ENCODE peak calls at places on chromosome 1, in four cellular contexts. One of them, this sample, is unnamed.
A peak's percentile ranks its signal among the peaks of the same experiment; 100 is the strongest.

GRCh38 chr1:23354260-23354659 is 10.2 kb upstream of the HNRNPR start:
- DNase-seq in GM12878: no peak
- DNase-seq in H1: no peak
- DNase-seq in HepG2: peak; percentile 16
- DNase-seq in this sample: no peak

GRCh38 chr1:86441581-86441980 is 17.6 kb downstream of the CLCA2 start:
- DNase-seq in GM12878: no peak
- DNase-seq in H1: no peak
- DNase-seq in HepG2: no peak
- DNase-seq in this sample: no peak

GRCh38 chr1:12047120-12047876 is 15.8 kb upstream of the TNFRSF8 start:
- DNase-seq in GM12878: peak; percentile 94
- DNase-seq in H1: no peak
- DNase-seq in HepG2: no peak
- DNase-seq in this sample: no peak

GRCh38 chr1:203929741-203930309 is 68.4 kb downstream of the SNRPE start:
- DNase-seq in GM12878: no peak
- DNase-seq in H1: no peak
- DNase-seq in HepG2: no peak
- DNase-seq in this sample: no peak

GRCh38 chr1:229237320-229237719 is 33.6 kb upstream of the RAB4A start:
- DNase-seq in GM12878: no peak
- DNase-seq in H1: peak; percentile 30
- DNase-seq in HepG2: no peak
- DNase-seq in this sample: no peak

GRCh38 chr1:159831696-159832225 is 5.1 kb downstream of the SLAMF8 start:
- DNase-seq in GM12878: no peak
- DNase-seq in H1: no peak
- DNase-seq in HepG2: no peak
- DNase-seq in this sample: peak; percentile 32

GRCh38 chr1:9700340-9700739 is 48.8 kb downstream of the PIK3CD start:
- DNase-seq in GM12878: no peak
- DNase-seq in H1: no peak
- DNase-seq in HepG2: no peak
- DNase-seq in this sample: no peak

GRCh38 chr1:86356247-86356646 is 39.9 kb downstream of the ODF2L start:
- DNase-seq in GM12878: no peak
- DNase-seq in H1: no peak
- DNase-seq in HepG2: no peak
- DNase-seq in this sample: no peak

GRCh38 chr1:117589531-117589930 is 16.3 kb upstream of the TENT5C start:
- DNase-seq in GM12878: no peak
- DNase-seq in H1: no peak
- DNase-seq in HepG2: no peak
- DNase-seq in this sample: no peak

GRCh38 chr1:24989082-24989481 is 59.0 kb upstream of the RUNX3 start:
- DNase-seq in GM12878: no peak
- DNase-seq in H1: no peak
- DNase-seq in HepG2: no peak
- DNase-seq in this sample: no peak

GRCh38 chr1:14071581-14071980 is 371.6 kb downstream of the PRDM2 start:
- DNase-seq in GM12878: no peak
- DNase-seq in H1: no peak
- DNase-seq in HepG2: no peak
- DNase-seq in this sample: no peak

GRCh38 chr1:62508187-62508758 is 71.4 kb downstream of the USP1 start:
- DNase-seq in GM12878: peak; percentile 9
- DNase-seq in H1: no peak
- DNase-seq in HepG2: peak; percentile 48
- DNase-seq in this sample: peak; percentile 33

GRCh38 chr1:17599301-17600300 is 60.1 kb downstream of the ARHGEF10L start:
- DNase-seq in GM12878: no peak
- DNase-seq in H1: no peak
- DNase-seq in HepG2: no peak
- DNase-seq in this sample: no peak

GRCh38 chr1:227934476-227935313 is 13.0 kb downstream of the WNT9A start:
- DNase-seq in GM12878: no peak
- DNase-seq in H1: no peak
- DNase-seq in HepG2: peak; percentile 27
- DNase-seq in this sample: no peak

GRCh38 chr1:173318788-173319187 is 111.7 kb upstream of the TNFSF4 start:
- DNase-seq in GM12878: no peak
- DNase-seq in H1: no peak
- DNase-seq in HepG2: no peak
- DNase-seq in this sample: no peak

GRCh38 chr1:220876511-220877347 is 2.5 kb upstream of the HLX start:
- DNase-seq in GM12878: no peak
- DNase-seq in H1: peak; percentile 73
- DNase-seq in HepG2: no peak
- DNase-seq in this sample: peak; percentile 60

GRCh38 chr1:13624526-13624925 is 40.9 kb downstream of the PDPN start:
- DNase-seq in GM12878: no peak
- DNase-seq in H1: no peak
- DNase-seq in HepG2: no peak
- DNase-seq in this sample: no peak

GRCh38 chr1:109791495-109792040 is 27.8 kb upstream of the EPS8L3 start:
- DNase-seq in GM12878: no peak
- DNase-seq in H1: no peak
- DNase-seq in HepG2: no peak
- DNase-seq in this sample: no peak

GRCh38 chr1:10696977-10697376 is 99.5 kb downstream of the CASZ1 start:
- DNase-seq in GM12878: no peak
- DNase-seq in H1: no peak
- DNase-seq in HepG2: no peak
- DNase-seq in this sample: no peak

GRCh38 chr1:62423580-62424242 is 13.1 kb upstream of the USP1 start:
- DNase-seq in GM12878: no peak
- DNase-seq in H1: no peak
- DNase-seq in HepG2: peak; percentile 92
- DNase-seq in this sample: no peak

GRCh38 chr1:187129132-187129531 is 300.4 kb downstream of the PLA2G4A start:
- DNase-seq in GM12878: no peak
- DNase-seq in H1: no peak
- DNase-seq in HepG2: no peak
- DNase-seq in this sample: no peak

GRCh38 chr1:229161740-229162139 is 109.2 kb upstream of the RAB4A start:
- DNase-seq in GM12878: no peak
- DNase-seq in H1: no peak
- DNase-seq in HepG2: no peak
- DNase-seq in this sample: no peak

GRCh38 chr1:27513521-27513920 is 23.6 kb upstream of the WASF2 start:
- DNase-seq in GM12878: no peak
- DNase-seq in H1: no peak
- DNase-seq in HepG2: no peak
- DNase-seq in this sample: no peak

GRCh38 chr1:161019767-161020572 is 982 bp downstream of the F11R start:
- DNase-seq in GM12878: no peak
- DNase-seq in H1: no peak
- DNase-seq in HepG2: no peak
- DNase-seq in this sample: no peak

GRCh38 chr1:186482661-186483255 is 21.8 kb upstream of the PDC start:
- DNase-seq in GM12878: peak; percentile 31
- DNase-seq in H1: peak; percentile 85
- DNase-seq in HepG2: peak; percentile 47
- DNase-seq in this sample: peak; percentile 79

GRCh38 chr1:36458910-36459309 is 5.3 kb downstream of the MRPS15 start:
- DNase-seq in GM12878: no peak
- DNase-seq in H1: no peak
- DNase-seq in HepG2: no peak
- DNase-seq in this sample: no peak
- TF ChIP-seq SUZ12 in GM12878: no peak
- TF ChIP-seq SUZ12 in H1: no peak
- TF ChIP-seq SUZ12 in HepG2: no peak
- TF ChIP-seq SUZ12 in this sample: no peak

GRCh38 chr1:8333246-8333987 is 15.5 kb downstream of the SLC45A1 start:
- DNase-seq in GM12878: no peak
- DNase-seq in H1: no peak
- DNase-seq in HepG2: no peak
- DNase-seq in this sample: no peak
- H3K4me3 ChIP-seq in GM12878: no peak overlapping the region
- H3K4me3 ChIP-seq in H1: no peak overlapping the region
- H3K4me3 ChIP-seq in HepG2: no peak overlapping the region
- H3K4me3 ChIP-seq in this sample: no peak overlapping the region

GRCh38 chr1:226577401-226578180 is 29.0 kb downstream of the STUM start:
- DNase-seq in GM12878: no peak
- DNase-seq in H1: no peak
- DNase-seq in HepG2: no peak
- DNase-seq in this sample: no peak
- H3K9me3 ChIP-seq in GM12878: no peaks in the 10 kb centered on the region
- H3K9me3 ChIP-seq in H1: no peaks in the 10 kb centered on the region
- H3K9me3 ChIP-seq in HepG2: no peaks in the 10 kb centered on the region
- H3K9me3 ChIP-seq in this sample: peaks cover 7% of the 10 kb centered on the region

GRCh38 chr1:7495894-7496293 is 275.2 kb upstream of the VAMP3 start:
- DNase-seq in GM12878: no peak
- DNase-seq in H1: no peak
- DNase-seq in HepG2: no peak
- DNase-seq in this sample: no peak
- TF ChIP-seq SUZ12 in GM12878: no peak
- TF ChIP-seq SUZ12 in H1: no peak
- TF ChIP-seq SUZ12 in HepG2: no peak
- TF ChIP-seq SUZ12 in this sample: no peak

DNA sequence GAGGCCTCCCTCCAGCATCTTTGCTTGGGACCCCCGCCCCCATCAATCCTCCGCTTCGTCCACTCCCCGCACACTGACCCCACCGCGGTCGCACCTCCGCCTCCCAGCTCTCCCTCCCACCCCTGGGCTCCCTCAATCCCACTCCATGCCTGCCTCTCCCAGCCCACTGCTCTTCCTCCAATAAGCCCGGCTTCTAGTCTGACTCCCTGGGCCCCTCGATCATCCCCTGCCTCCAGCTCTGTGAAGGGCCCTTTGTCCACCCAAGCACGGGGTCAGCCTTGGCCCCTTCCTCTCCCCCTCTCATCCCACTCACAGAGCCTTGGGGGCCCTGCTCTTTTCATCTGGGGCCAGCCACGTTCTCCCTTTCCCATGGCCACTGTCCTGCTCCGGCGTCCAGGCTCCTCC is 1.5 kb upstream of the TMEM200B start:
- DNase-seq in GM12878: no peak
- DNase-seq in H1: no peak
- DNase-seq in HepG2: no peak
- DNase-seq in this sample: no peak
- H3K4me3 ChIP-seq in GM12878: no peak overlapping the region
- H3K4me3 ChIP-seq in H1: peak overlapping the region; percentile 91
- H3K4me3 ChIP-seq in HepG2: peak overlapping the region; percentile 85
- H3K4me3 ChIP-seq in this sample: peak overlapping the region; percentile 45

GRCh38 chr1:3978196-3978927 is 78.3 kb upstream of the C1orf174 start:
- DNase-seq in GM12878: no peak
- DNase-seq in H1: no peak
- DNase-seq in HepG2: no peak
- DNase-seq in this sample: no peak
- H3K9me3 ChIP-seq in GM12878: no peaks in the 10 kb centered on the region
- H3K9me3 ChIP-seq in H1: no peaks in the 10 kb centered on the region
- H3K9me3 ChIP-seq in HepG2: no peaks in the 10 kb centered on the region
- H3K9me3 ChIP-seq in this sample: no peaks in the 10 kb centered on the region

GRCh38 chr1:31762726-31763670 is 1.1 kb downstream of the ADGRB2 start:
- DNase-seq in GM12878: no peak
- DNase-seq in H1: peak; percentile 94
- DNase-seq in HepG2: peak; percentile 28
- DNase-seq in this sample: peak; percentile 74

GRCh38 chr1:31764307-31765040 is at the start of gene ADGRB2:
- DNase-seq in GM12878: no peak
- DNase-seq in H1: peak; percentile 76
- DNase-seq in HepG2: no peak
- DNase-seq in this sample: no peak

GRCh38 chr1:31763671-31764306 is 351 bp downstream of the ADGRB2 start:
- DNase-seq in GM12878: no peak
- DNase-seq in H1: no peak
- DNase-seq in HepG2: no peak
- DNase-seq in this sample: no peak

GRCh38 chr1:31765516-31765915 is 1.4 kb upstream of the ADGRB2 start:
- DNase-seq in GM12878: no peak
- DNase-seq in H1: no peak
- DNase-seq in HepG2: no peak
- DNase-seq in this sample: no peak

GRCh38 chr1:31765041-31765467 is 914 bp upstream of the ADGRB2 start:
- DNase-seq in GM12878: no peak
- DNase-seq in H1: no peak
- DNase-seq in HepG2: no peak
- DNase-seq in this sample: no peak
- TF ChIP-seq SUZ12 in GM12878: no peak
- TF ChIP-seq SUZ12 in H1: no peak
- TF ChIP-seq SUZ12 in HepG2: no peak
- TF ChIP-seq SUZ12 in this sample: no peak

DNA sequence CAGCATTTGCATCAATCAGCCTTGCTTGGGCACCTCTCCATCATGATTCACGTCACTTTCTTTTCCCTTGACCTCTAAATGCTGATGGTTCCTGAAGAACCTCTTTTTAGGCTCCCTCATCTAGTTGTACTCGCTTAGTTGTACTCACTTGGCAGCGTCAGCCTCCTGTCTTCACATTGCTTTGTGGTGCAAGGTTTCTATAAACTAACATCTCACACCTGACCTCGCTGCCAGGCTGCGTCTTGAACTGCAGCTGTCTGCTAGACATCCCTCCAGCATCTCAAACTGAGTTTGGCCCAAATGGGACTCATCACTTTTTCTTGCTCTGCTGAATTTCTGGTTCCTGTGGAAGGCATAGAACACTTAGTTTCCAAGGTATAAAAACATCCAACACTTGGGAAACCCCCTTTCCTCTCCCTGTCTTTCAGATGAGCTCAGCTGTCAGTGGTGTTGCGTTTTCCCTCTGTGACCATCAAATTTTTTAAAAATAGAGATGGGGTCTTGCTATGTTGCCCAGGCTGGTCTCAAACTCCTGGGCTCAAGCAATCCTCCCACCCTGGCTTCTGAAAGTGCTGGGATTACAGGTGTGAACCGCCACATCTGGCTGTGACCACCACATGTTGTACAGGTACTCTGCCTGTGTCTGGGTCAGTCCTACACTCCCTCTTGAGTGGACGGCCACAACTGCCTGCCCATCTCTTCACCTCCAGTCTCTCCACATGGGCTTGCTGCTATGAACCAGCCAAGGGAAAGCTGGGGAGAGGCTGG is 66.9 kb downstream of the SYT6 start:
- DNase-seq in GM12878: no peak
- DNase-seq in H1: no peak
- DNase-seq in HepG2: no peak
- DNase-seq in this sample: no peak
- H3K4me3 ChIP-seq in GM12878: no peak overlapping the region
- H3K4me3 ChIP-seq in H1: no peak overlapping the region
- H3K4me3 ChIP-seq in HepG2: no peak overlapping the region
- H3K4me3 ChIP-seq in this sample: no peak overlapping the region

GRCh38 chr1:208025036-208025435 is 114.1 kb upstream of the CD34 start:
- DNase-seq in GM12878: no peak
- DNase-seq in H1: no peak
- DNase-seq in HepG2: no peak
- DNase-seq in this sample: no peak
- H3K9me3 ChIP-seq in GM12878: no peaks in the 10 kb centered on the region
- H3K9me3 ChIP-seq in H1: no peaks in the 10 kb centered on the region
- H3K9me3 ChIP-seq in HepG2: no peaks in the 10 kb centered on the region
- H3K9me3 ChIP-seq in this sample: no peaks in the 10 kb centered on the region